ENCODE peak calls at places on chromosomes 11 and 22, in four cellular contexts. R is COR-L47, J is head of caudate nucleus, S is AG08395. Q is an unnamed sample.

GRCh38 chr11:13776134-13776815 is 107.8 kb downstream of the FAR1 start:
- DNase-seq in R (peak), J (no peak), S (no peak), Q (no peak)

GRCh38 chr11:20014067-20014402 is 146.2 kb downstream of the DBX1 start:
- DNase-seq in R (no peak), J (no peak), S (no peak), Q (no peak)

GRCh38 chr22:19048531-19048930 is 73.7 kb downstream of the DGCR2 start:
- DNase-seq in R (no peak), J (no peak), S (no peak), Q (no peak)

GRCh38 chr11:69587454-69588081 is 53.4 kb upstream of the CCND1 start:
- DNase-seq in R (no peak), J (no peak), S (peak), Q (no peak)

GRCh38 chr11:65623177-65623576 is 7.6 kb downstream of the PCNX3 start:
- DNase-seq in R (no peak), J (no peak), S (no peak), Q (no peak)

GRCh38 chr11:57475191-57475590 is 14.9 kb downstream of the RTN4RL2 start:
- DNase-seq in R (no peak), J (no peak), S (no peak), Q (no peak)

GRCh38 chr11:134815404-134815803 is 403.4 kb upstream of the B3GAT1 start:
- DNase-seq in R (no peak), J (no peak), S (no peak), Q (no peak)

GRCh38 chr22:43413826-43414225 is 2.0 kb downstream of the MPPED1 start:
- DNase-seq in R (no peak), J (no peak), S (no peak), Q (no peak)

GRCh38 chr11:78350646-78351165 is 66.9 kb downstream of the GAB2 start:
- DNase-seq in R (no peak), J (no peak), S (peak), Q (peak)

GRCh38 chr22:47175151-47175760 is 412.8 kb downstream of the TBC1D22A start:
- DNase-seq in R (no peak), J (no peak), S (no peak), Q (no peak)

GRCh38 chr22:22552630-22553029 is 6.4 kb downstream of the PRAME start:
- DNase-seq in R (no peak), J (no peak), S (no peak), Q (no peak)

GRCh38 chr22:49717322-49717919 is 110.3 kb downstream of the BRD1 start:
- DNase-seq in R (no peak), J (no peak), S (no peak), Q (no peak)

GRCh38 chr11:37087650-37088572 is 489.9 kb upstream of the RAG2 start:
- DNase-seq in R (no peak), J (no peak), S (no peak), Q (no peak)

GRCh38 chr22:48218889-48219420 is 1456.5 kb downstream of the TBC1D22A start:
- DNase-seq in R (no peak), J (no peak), S (no peak), Q (no peak)

GRCh38 chr11:8095831-8096522 is 15.0 kb downstream of the TUB start:
- DNase-seq in R (no peak), J (no peak), S (no peak), Q (no peak)